ENCODE peak calls at places on chromosomes 5 and 9, in five cellular contexts. J is MM.1S, S is PC-9, A is PC-3, Y is neural progenitor cell. G is an unnamed sample.

GRCh38 chr9:4740623-4741364 is at the start of gene AK3:
- DNase-seq in J (peak; percentile 91), S (peak; percentile 63), A (peak; percentile 72), Y (peak; percentile 94), G (peak; percentile 93)

GRCh38 chr9:87862536-87863268 is 20.0 kb upstream of the SPATA31E1 start:
- DNase-seq in J (no peak), S (peak; percentile 91), A (peak; percentile 73), Y (no peak), G (no peak)

GRCh38 chr9:130823435-130823834 is 11.6 kb upstream of the ABL1 start:
- DNase-seq in J (no peak), S (no peak), A (no peak), Y (no peak), G (no peak)

GRCh38 chr5:126512451-126512850 is 82.6 kb downstream of the ALDH7A1 start:
- DNase-seq in J (no peak), S (no peak), A (no peak), Y (no peak), G (no peak)

GRCh38 chr5:132971483-132972435 is 8.3 kb upstream of the AFF4 start:
- DNase-seq in J (no peak), S (peak; percentile 58), A (no peak), Y (no peak), G (peak; percentile 59)

GRCh38 chr9:99565203-99565602 is 256.5 kb upstream of the NR4A3 start:
- DNase-seq in J (no peak), S (no peak), A (no peak), Y (no peak), G (no peak)

GRCh38 chr5:102670224-102670836 is 84.8 kb upstream of the PAM start:
- DNase-seq in J (no peak), S (no peak), A (peak; percentile 76), Y (peak; percentile 60), G (peak; percentile 77)

GRCh38 chr9:128553695-128554094 is 1.3 kb downstream of the SPTAN1 start:
- DNase-seq in J (no peak), S (peak; percentile 52), A (peak; percentile 25), Y (no peak), G (no peak)

GRCh38 chr9:107039546-107039945 is 176.6 kb downstream of the ZNF462 start:
- DNase-seq in J (no peak), S (no peak), A (no peak), Y (no peak), G (no peak)

GRCh38 chr9:107866912-107867311 is 377.3 kb upstream of the KLF4 start:
- DNase-seq in J (no peak), S (no peak), A (no peak), Y (no peak), G (no peak)

GRCh38 chr5:40606077-40606765 is 73.5 kb upstream of the PTGER4 start:
- DNase-seq in J (no peak), S (no peak), A (no peak), Y (no peak), G (no peak)

GRCh38 chr9:132998861-132999635 is 20.6 kb downstream of the GFI1B start:
- DNase-seq in J (no peak), S (no peak), A (no peak), Y (no peak), G (no peak)

GRCh38 chr9:130215341-130216119 is 43.3 kb downstream of the NCS1 start:
- DNase-seq in J (no peak), S (no peak), A (no peak), Y (no peak), G (no peak)

GRCh38 chr5:139014726-139015125 is 139.6 kb upstream of the LRRTM2 start:
- DNase-seq in J (no peak), S (peak; percentile 82), A (peak; percentile 81), Y (no peak), G (no peak)

GRCh38 chr5:135295852-135296251 is 103.2 kb downstream of the MACROH2A1 start:
- DNase-seq in J (no peak), S (no peak), A (no peak), Y (no peak), G (no peak)

GRCh38 chr5:142151436-142152382 is 43.1 kb downstream of the NDFIP1 start:
- DNase-seq in J (peak; percentile 40), S (peak; percentile 49), A (peak; percentile 64), Y (peak; percentile 66), G (peak; percentile 87)

GRCh38 chr5:34898258-34898895 is 16.9 kb downstream of the RAD1 start:
- DNase-seq in J (peak; percentile 54), S (peak; percentile 71), A (peak; percentile 80), Y (peak; percentile 82), G (peak; percentile 84)

GRCh38 chr5:141402553-141403328 is at the start of gene PCDHGA9:
- DNase-seq in J (peak; percentile 23), S (no peak), A (no peak), Y (no peak), G (peak; percentile 60)

GRCh38 chr9:20373263-20373662 is 249.0 kb downstream of the MLLT3 start:
- DNase-seq in J (peak; percentile 60), S (no peak), A (no peak), Y (no peak), G (no peak)

GRCh38 chr5:154084255-154084654 is 45.5 kb downstream of the MFAP3 start:
- DNase-seq in J (no peak), S (no peak), A (no peak), Y (peak; percentile 30), G (no peak)

GRCh38 chr5:127813633-127814171 is 110.5 kb downstream of the CCDC192 start:
- DNase-seq in J (no peak), S (peak; percentile 79), A (peak; percentile 83), Y (peak; percentile 56), G (no peak)

GRCh38 chr5:140174472-140175366 is at the start of gene CYSTM1:
- DNase-seq in J (peak; percentile 94), S (peak; percentile 83), A (peak; percentile 97), Y (peak; percentile 99), G (peak; percentile 99)

GRCh38 chr5:43203373-43203772 is 11.3 kb downstream of the NIM1K start:
- DNase-seq in J (no peak), S (no peak), A (peak; percentile 98), Y (no peak), G (no peak)

GRCh38 chr5:68046445-68046844 is 169.1 kb upstream of the PIK3R1 start:
- DNase-seq in J (no peak), S (peak; percentile 77), A (peak; percentile 58), Y (no peak), G (no peak)

GRCh38 chr9:12054235-12054634 is 639.0 kb upstream of the TYRP1 start:
- DNase-seq in J (no peak), S (no peak), A (no peak), Y (peak; percentile 7), G (peak; percentile 8)

GRCh38 chr9:134505032-134505431 is 136.6 kb upstream of the COL5A1 start:
- DNase-seq in J (no peak), S (no peak), A (no peak), Y (no peak), G (no peak)

GRCh38 chr5:167208911-167209310 is 1082.5 kb upstream of the WWC1 start:
- DNase-seq in J (no peak), S (peak; percentile 52), A (peak; percentile 4), Y (no peak), G (peak; percentile 17)

GRCh38 chr5:117504245-117504644 is 929.6 kb upstream of the SEMA6A start:
- DNase-seq in J (no peak), S (no peak), A (no peak), Y (no peak), G (no peak)

GRCh38 chr5:34998058-34998789 is 49.5 kb downstream of the AGXT2 start:
- DNase-seq in J (no peak), S (no peak), A (peak; percentile 11), Y (no peak), G (no peak)

GRCh38 chr9:89435315-89435823 is 62.5 kb downstream of the SEMA4D start:
- DNase-seq in J (peak; percentile 84), S (peak; percentile 81), A (peak; percentile 71), Y (peak; percentile 77), G (peak; percentile 98)

GRCh38 chr5:53201746-53202145 is 92.2 kb upstream of the MOCS2 start:
- DNase-seq in J (no peak), S (no peak), A (no peak), Y (no peak), G (peak; percentile 30)
- TF ChIP-seq CTCF in J (no peak), S (peak; percentile 24), A (no peak), Y (peak; percentile 27), G (peak; percentile 71)

GRCh38 chr5:181239062-181239663 is 4.5 kb downstream of the RACK1 start:
- DNase-seq in J (no peak), S (no peak), A (no peak), Y (no peak), G (no peak)
- H3F3A ChIP-seq in J (peaks cover 81% of the 10 kb centered on the region), S (peaks cover 94% of the 10 kb centered on the region), A (peaks cover 25% of the 10 kb centered on the region), Y (peaks cover 99% of the 10 kb centered on the region), G (peaks cover 86% of the 10 kb centered on the region)

DNA sequence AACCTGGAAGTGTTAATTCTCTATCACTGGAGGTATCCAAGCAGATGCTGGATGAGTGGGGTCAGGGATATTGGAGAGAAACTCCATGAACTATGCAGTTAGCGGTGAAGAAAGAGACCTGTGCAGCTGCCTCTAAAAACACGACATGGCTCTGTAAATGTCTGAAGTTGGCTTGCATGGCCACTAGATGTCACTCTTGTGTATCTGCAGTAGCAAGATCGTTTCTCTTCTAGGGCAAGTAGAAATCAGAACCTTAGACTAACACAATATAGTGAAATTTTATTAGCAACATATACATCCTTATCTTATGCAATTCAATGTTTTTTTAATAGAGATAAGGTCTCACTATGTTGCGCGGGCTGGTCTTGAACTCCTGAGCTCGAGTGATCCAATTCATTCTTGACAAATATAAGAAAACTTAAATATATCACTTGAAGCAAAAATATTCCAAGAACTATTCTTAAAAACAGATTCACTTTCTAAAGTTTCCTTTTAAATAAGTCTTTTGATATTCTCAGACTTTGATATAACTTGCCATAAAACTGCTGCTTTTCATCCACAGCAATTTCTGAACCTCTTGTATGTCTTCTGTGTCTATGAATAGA is 2.9 kb downstream of the OR2S2 start:
- DNase-seq in J (peak; percentile 77), S (peak; percentile 56), A (peak; percentile 79), Y (peak; percentile 78), G (peak; percentile 87)
- TF ChIP-seq CTCF in J (peak; percentile 87), S (peak; percentile 77), A (peak; percentile 78), Y (peak; percentile 91), G (peak; percentile 95)

DNA sequence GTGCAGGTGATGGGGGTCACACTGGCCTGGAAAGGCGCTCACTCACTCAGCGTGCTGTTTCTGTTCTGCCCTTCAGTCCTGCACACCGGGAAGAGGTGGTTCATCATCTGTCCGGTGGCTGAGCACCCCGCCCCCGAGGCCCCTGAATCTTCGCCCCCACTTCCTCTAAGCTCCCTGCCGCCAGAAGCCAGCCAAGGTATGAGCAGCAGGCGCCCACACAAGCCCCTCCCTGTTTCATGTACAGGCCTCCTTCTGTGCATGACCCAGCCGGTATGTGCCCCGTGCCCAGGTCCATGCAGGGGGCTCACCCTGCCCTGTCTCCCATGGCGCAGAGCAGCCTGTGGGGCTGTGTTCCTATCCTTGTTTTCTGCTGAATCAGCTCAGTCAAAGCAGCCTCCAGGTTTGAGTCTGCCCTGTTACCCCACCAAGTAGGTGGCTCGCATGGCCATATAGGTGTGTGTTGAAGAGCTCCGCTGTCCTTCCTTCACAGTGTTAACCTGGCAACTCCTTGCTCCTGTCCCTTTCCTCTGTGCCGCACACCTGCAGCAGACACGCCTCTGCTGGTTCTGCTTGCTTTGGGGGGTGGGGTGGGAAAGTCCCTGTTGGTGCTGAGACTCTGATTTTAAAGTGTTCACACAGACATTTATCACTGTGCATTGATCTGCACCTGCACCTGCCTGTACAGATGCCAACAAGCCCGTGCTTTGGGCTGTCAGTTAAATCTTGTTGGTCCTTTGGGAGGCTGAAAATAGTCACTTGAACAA is 84.8 kb downstream of the WNK2 start:
- DNase-seq in J (peak; percentile 95), S (no peak), A (no peak), Y (no peak), G (no peak)
- H3F3A ChIP-seq in J (peaks cover 43% of the 10 kb centered on the region), S (no peaks in the 10 kb centered on the region), A (no peaks in the 10 kb centered on the region), Y (no peaks in the 10 kb centered on the region), G (no peaks in the 10 kb centered on the region)